ENCODE peak calls at places on chromosome 14, in four cellular contexts. A is HuH-7; M is SW480; R is stimulated activated CD8-positive, alpha-beta memory T cell treated with anti-CD3 and anti-CD28 coated beads, Interleukin-4, amount 100 ng/mL, for 24 hours. I is an unnamed sample.

GRCh38 chr14:85599939-85600338 is 70.0 kb downstream of the FLRT2 start:
- DNase-seq in A (no peak), M (no peak), R (no peak), I (no peak)

GRCh38 chr14:21039585-21040369 is 2.4 kb upstream of the RNASE7 start:
- DNase-seq in A (peak; percentile 54), M (peak; percentile 66), R (no peak), I (peak; percentile 43)

GRCh38 chr14:51479584-51480305 is 172.0 kb upstream of the FRMD6 start:
- DNase-seq in A (no peak), M (no peak), R (no peak), I (no peak)

GRCh38 chr14:101500681-101501080 is 60.6 kb upstream of the DIO3 start:
- DNase-seq in A (no peak), M (no peak), R (no peak), I (no peak)

GRCh38 chr14:88297306-88297705 is 25.8 kb downstream of the KCNK10 start:
- DNase-seq in A (no peak), M (no peak), R (no peak), I (no peak)

GRCh38 chr14:60637490-60638452 is 11.5 kb downstream of the SIX1 start:
- DNase-seq in A (no peak), M (no peak), R (no peak), I (no peak)

GRCh38 chr14:99351166-99352007 is 79.4 kb upstream of the BCL11B start:
- DNase-seq in A (no peak), M (no peak), R (no peak), I (no peak)

GRCh38 chr14:76352639-76353281 is 23.2 kb upstream of the ESRRB start:
- DNase-seq in A (peak; percentile 74), M (peak; percentile 45), R (peak; percentile 34), I (peak; percentile 51)

GRCh38 chr14:20614038-20614840 is 23.1 kb upstream of the RNASE12 start:
- DNase-seq in A (no peak), M (no peak), R (no peak), I (peak; percentile 73)

GRCh38 chr14:90649096-90649495 is 167.1 kb downstream of the TTC7B start:
- DNase-seq in A (no peak), M (no peak), R (no peak), I (no peak)

GRCh38 chr14:58955294-58955821 is 233.1 kb upstream of the DAAM1 start:
- DNase-seq in A (no peak), M (no peak), R (no peak), I (no peak)

GRCh38 chr14:23182372-23183014 is 967 bp downstream of the SLC7A8 start:
- DNase-seq in A (no peak), M (peak; percentile 52), R (peak; percentile 15), I (peak; percentile 59)

GRCh38 chr14:34930591-34931069 is 52.2 kb upstream of the SRP54 start:
- DNase-seq in A (no peak), M (no peak), R (no peak), I (no peak)

GRCh38 chr14:57479197-57479596 is 14.5 kb downstream of the CCDC198 start:
- DNase-seq in A (no peak), M (no peak), R (no peak), I (no peak)

GRCh38 chr14:74618078-74618952 is 6.3 kb upstream of the LTBP2 start:
- DNase-seq in A (peak; percentile 55), M (no peak), R (peak; percentile 66), I (peak; percentile 79)

GRCh38 chr14:25180221-25180620 is 130.3 kb upstream of the STXBP6 start:
- DNase-seq in A (no peak), M (no peak), R (no peak), I (no peak)

GRCh38 chr14:89164168-89165074 is 252.6 kb downstream of the FOXN3 start:
- DNase-seq in A (no peak), M (no peak), R (no peak), I (no peak)

GRCh38 chr14:93759781-93760307 is 28.4 kb downstream of the PRIMA1 start:
- DNase-seq in A (no peak), M (no peak), R (no peak), I (no peak)

GRCh38 chr14:36505193-36505815 is 14.7 kb downstream of the NKX2-1 start:
- DNase-seq in A (no peak), M (no peak), R (no peak), I (no peak)

GRCh38 chr14:54133896-54134295 is 177.3 kb upstream of the BMP4 start:
- DNase-seq in A (peak; percentile 34), M (peak; percentile 47), R (no peak), I (peak; percentile 90)

GRCh38 chr14:67766035-67766680 is 50.2 kb downstream of the ZFYVE26 start:
- DNase-seq in A (no peak), M (no peak), R (no peak), I (no peak)

GRCh38 chr14:75091251-75091650 is 21.8 kb downstream of the ZC2HC1C start:
- DNase-seq in A (no peak), M (no peak), R (no peak), I (no peak)

GRCh38 chr14:22887260-22887989 is 4.4 kb downstream of the REM2 start:
- DNase-seq in A (no peak), M (peak; percentile 93), R (no peak), I (peak; percentile 94)

GRCh38 chr14:105330491-105330895 is 15.9 kb downstream of the PACS2 start:
- DNase-seq in A (no peak), M (peak; percentile 67), R (no peak), I (no peak)

GRCh38 chr14:86464386-86464785 is 934.4 kb downstream of the FLRT2 start:
- DNase-seq in A (no peak), M (no peak), R (no peak), I (no peak)

GRCh38 chr14:36048667-36049066 is 127.9 kb downstream of the PTCSC3 start:
- DNase-seq in A (no peak), M (no peak), R (no peak), I (no peak)

GRCh38 chr14:19878029-19878642 is 3.2 kb downstream of the OR4K2 start:
- DNase-seq in A (no peak), M (peak; percentile 4), R (no peak), I (peak; percentile 16)

GRCh38 chr14:25090716-25091454 is 40.9 kb upstream of the STXBP6 start:
- DNase-seq in A (no peak), M (peak; percentile 35), R (no peak), I (peak; percentile 55)

GRCh38 chr14:61609143-61609851 is 86.0 kb upstream of the HIF1A start:
- DNase-seq in A (no peak), M (no peak), R (no peak), I (no peak)

GRCh38 chr14:106228541-106229158 is 702.3 kb downstream of the TMEM121 start:
- DNase-seq in A (no peak), M (no peak), R (no peak), I (no peak)

GRCh38 chr14:61662437-61663311 is 32.6 kb upstream of the HIF1A start:
- DNase-seq in A (no peak), M (peak; percentile 27), R (peak; percentile 19), I (no peak)

GRCh38 chr14:95535226-95536021 is 574 bp downstream of the GLRX5 start:
- DNase-seq in A (no peak), M (no peak), R (no peak), I (no peak)

GRCh38 chr14:98240396-98240795 is 1031.6 kb downstream of the BCL11B start:
- DNase-seq in A (no peak), M (no peak), R (no peak), I (no peak)

GRCh38 chr14:103889313-103890051 is 38.8 kb upstream of the TDRD9 start:
- DNase-seq in A (no peak), M (peak; percentile 95), R (no peak), I (no peak)

GRCh38 chr14:94471045-94471444 is 5.0 kb downstream of the SERPINA9 start:
- DNase-seq in A (no peak), M (no peak), R (no peak), I (no peak)

GRCh38 chr14:64704743-64705405 is 650 bp downstream of the PLEKHG3 start:
- DNase-seq in A (no peak), M (peak; percentile 18), R (no peak), I (no peak)

GRCh38 chr14:61178226-61179060 is 102.7 kb downstream of the TMEM30B start:
- DNase-seq in A (no peak), M (peak; percentile 79), R (no peak), I (peak; percentile 78)

GRCh38 chr14:34212574-34212973 is 249.5 kb downstream of the SPTSSA start:
- DNase-seq in A (no peak), M (no peak), R (no peak), I (no peak)

GRCh38 chr14:69654109-69654508 is 42.7 kb downstream of the SUSD6 start:
- DNase-seq in A (no peak), M (no peak), R (no peak), I (peak; percentile 60)